ENCODE peak calls at places on chromosomes 11 and 22, in five cellular contexts. Z is fibroblast of lung, F is fibroblast of pulmonary artery, L is brain microvascular endothelial cell, Y is nephron progenitor cell. V is an unnamed sample.
A peak's percentile ranks its signal among the peaks of the same experiment; 100 is the strongest.

GRCh38 chr11:70772950-70773349 is 374.6 kb downstream of the CTTN start:
- DNase-seq in L (no peak), Y (no peak), Z (no peak), F (no peak), V (no peak)

GRCh38 chr22:19527321-19527721 is 3.1 kb upstream of the CLDN5 start:
- DNase-seq in Z (no peak), Y (no peak), L (no peak), F (no peak), V (no peak)

GRCh38 chr11:124080319-124081001 is 34.8 kb upstream of the VWA5A start:
- DNase-seq in L (no peak), F (no peak), Z (no peak), Y (no peak), V (no peak)

GRCh38 chr11:121889931-121890330 is 226.1 kb downstream of the BLID start:
- DNase-seq in F (peak; percentile 39), Y (no peak), Z (peak; percentile 80), L (no peak), V (peak; percentile 83)

GRCh38 chr11:99419991-99420390 is 399.2 kb downstream of the CNTN5 start:
- DNase-seq in F (no peak), Z (peak; percentile 24), Y (no peak), L (peak; percentile 29), V (no peak)

GRCh38 chr11:36186340-36186739 is 102.9 kb downstream of the COMMD9 start:
- DNase-seq in F (peak; percentile 91), Y (no peak), L (peak; percentile 20), Z (peak; percentile 82), V (peak; percentile 94)

GRCh38 chr11:2122222-2122906 is 16.8 kb downstream of the IGF2 start:
- DNase-seq in Y (no peak), Z (peak; percentile 62), L (peak; percentile 27), F (peak; percentile 11), V (peak; percentile 20)

GRCh38 chr22:43203471-43203981 is 16.6 kb upstream of the TTLL12 start:
- DNase-seq in Y (peak; percentile 59), L (no peak), F (peak; percentile 10), Z (no peak), V (no peak)

GRCh38 chr11:69200331-69201047 is 44.8 kb downstream of the SMIM38 start:
- DNase-seq in F (no peak), Z (no peak), Y (peak; percentile 36), L (no peak), V (no peak)

GRCh38 chr11:85742348-85742747 is 56.4 kb upstream of the CCDC89 start:
- DNase-seq in L (no peak), Y (no peak), F (no peak), Z (no peak), V (no peak)

GRCh38 chr11:57444362-57445074 is 15.8 kb upstream of the RTN4RL2 start:
- DNase-seq in Y (no peak), Z (no peak), F (no peak), L (no peak), V (no peak)

GRCh38 chr22:37659066-37659896 is 758 bp downstream of the PDXP start:
- DNase-seq in Y (peak; percentile 48), Z (no peak), L (no peak), F (no peak), V (no peak)

GRCh38 chr22:26453812-26454500 is 24.9 kb downstream of the ASPHD2 start:
- DNase-seq in F (no peak), Y (no peak), L (no peak), Z (no peak), V (no peak)

GRCh38 chr11:94732617-94733292 is 35.4 kb upstream of the AMOTL1 start:
- DNase-seq in L (peak; percentile 61), Z (peak; percentile 79), Y (no peak), F (peak; percentile 90), V (peak; percentile 39)

GRCh38 chr22:50469377-50470305 is 5.2 kb downstream of the SBF1 start:
- DNase-seq in F (peak; percentile 15), Y (no peak), L (peak; percentile 19), Z (peak; percentile 68), V (no peak)
- TF ChIP-seq CTCF in F (no peak), Y (no peak), L (peak; percentile 6), Z (no peak), V (no peak)

DNA sequence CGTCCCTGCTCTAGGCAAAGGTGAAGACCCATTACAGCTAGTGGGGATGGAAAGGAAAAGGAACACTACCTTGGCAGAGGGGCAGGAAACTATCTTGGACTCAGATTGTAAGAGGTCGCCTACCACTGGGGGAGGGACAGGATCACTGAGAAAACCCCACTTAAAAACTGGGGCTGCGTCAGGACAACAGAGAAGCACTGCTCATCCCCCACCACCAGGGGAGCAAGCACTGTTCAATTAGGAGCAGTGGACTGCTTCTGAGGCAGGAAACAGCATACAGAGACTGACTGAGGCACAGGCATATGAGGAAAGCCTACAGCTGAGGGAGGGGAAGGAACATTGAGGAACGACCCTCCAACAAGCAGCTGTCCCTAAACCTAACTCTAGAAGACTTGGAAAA is 20.8 kb upstream of the DLAT start:
- DNase-seq in L (peak; percentile 4), Z (no peak), Y (no peak), F (no peak), V (no peak)
- TF ChIP-seq CTCF in L (peak; percentile 67), Z (peak; percentile 20), Y (no peak), F (peak; percentile 32), V (peak; percentile 42)

GRCh38 chr22:33380789-33381530 is 322.8 kb upstream of the SYN3 start:
- DNase-seq in F (peak; percentile 78), L (peak; percentile 80), Z (peak; percentile 96), Y (no peak), V (peak; percentile 93)
- TF ChIP-seq CTCF in F (no peak), L (no peak), Z (no peak), Y (no peak), V (no peak)

GRCh38 chr22:25081409-25081824 is 118.2 kb upstream of the CRYBB3 start:
- DNase-seq in Z (no peak), Y (peak; percentile 30), F (peak; percentile 55), L (no peak), V (no peak)
- TF ChIP-seq CTCF in Z (peak; percentile 33), Y (peak; percentile 48), F (peak; percentile 63), L (peak; percentile 58), V (peak; percentile 47)